ENCODE peak calls at places on chromosomes 2 and 18, in six cellular contexts. One of them, this sample, is unnamed. For H3K4me1, the result is how much of the 10 kb centered on the place peaks cover.

GRCh38 chr18:8424917-8425725 is 184.1 kb upstream of the RAB12 start:
- DNase-seq in IMR-90: peak
- DNase-seq in right lobe of liver: no peak
- DNase-seq in neuronal stem cell: no peak
- DNase-seq in sigmoid colon: no peak
- DNase-seq in body of pancreas: no peak
- DNase-seq in this sample: peak

GRCh38 chr2:238117199-238118154 is 17.3 kb downstream of the ESPNL start:
- DNase-seq in body of pancreas: no peak
- DNase-seq in right lobe of liver: peak
- DNase-seq in sigmoid colon: no peak
- DNase-seq in neuronal stem cell: no peak
- DNase-seq in IMR-90: peak
- DNase-seq in this sample: no peak

GRCh38 chr18:11047156-11047555 is 102.2 kb downstream of the PIEZO2 start:
- DNase-seq in body of pancreas: no peak
- DNase-seq in neuronal stem cell: no peak
- DNase-seq in sigmoid colon: no peak
- DNase-seq in right lobe of liver: no peak
- DNase-seq in IMR-90: peak
- DNase-seq in this sample: no peak

GRCh38 chr18:29879763-29880162 is 1162.8 kb downstream of the DSC3 start:
- DNase-seq in body of pancreas: no peak
- DNase-seq in IMR-90: no peak
- DNase-seq in neuronal stem cell: no peak
- DNase-seq in sigmoid colon: no peak
- DNase-seq in right lobe of liver: no peak
- DNase-seq in this sample: no peak

GRCh38 chr18:63578357-63578958 is 8.7 kb upstream of the SERPINB13 start:
- DNase-seq in neuronal stem cell: peak
- DNase-seq in IMR-90: peak
- DNase-seq in sigmoid colon: no peak
- DNase-seq in body of pancreas: peak
- DNase-seq in right lobe of liver: no peak
- DNase-seq in this sample: peak

GRCh38 chr2:30796723-30797122 is 10.5 kb downstream of the CAPN13 start:
- DNase-seq in IMR-90: no peak
- DNase-seq in body of pancreas: peak
- DNase-seq in neuronal stem cell: no peak
- DNase-seq in right lobe of liver: no peak
- DNase-seq in sigmoid colon: no peak
- DNase-seq in this sample: peak

GRCh38 chr18:29874519-29875098 is 1167.9 kb downstream of the DSC3 start:
- DNase-seq in IMR-90: peak
- DNase-seq in body of pancreas: no peak
- DNase-seq in sigmoid colon: no peak
- DNase-seq in right lobe of liver: no peak
- DNase-seq in neuronal stem cell: peak
- DNase-seq in this sample: peak

GRCh38 chr2:101806123-101806522 is 108.6 kb downstream of the MAP4K4 start:
- DNase-seq in neuronal stem cell: peak
- DNase-seq in sigmoid colon: no peak
- DNase-seq in body of pancreas: no peak
- DNase-seq in right lobe of liver: no peak
- DNase-seq in IMR-90: peak
- DNase-seq in this sample: no peak

GRCh38 chr18:22391571-22392359 is 25.9 kb downstream of the CTAGE1 start:
- DNase-seq in body of pancreas: peak
- DNase-seq in IMR-90: peak
- DNase-seq in sigmoid colon: no peak
- DNase-seq in neuronal stem cell: no peak
- DNase-seq in right lobe of liver: no peak
- DNase-seq in this sample: peak

GRCh38 chr2:112582314-112582746 is 2.1 kb upstream of the CHCHD5 start:
- DNase-seq in body of pancreas: peak
- DNase-seq in sigmoid colon: no peak
- DNase-seq in IMR-90: peak
- DNase-seq in right lobe of liver: no peak
- DNase-seq in neuronal stem cell: no peak
- DNase-seq in this sample: peak

GRCh38 chr2:48479923-48480322 is 50.0 kb upstream of the STON1 start:
- DNase-seq in neuronal stem cell: no peak
- DNase-seq in right lobe of liver: no peak
- DNase-seq in body of pancreas: no peak
- DNase-seq in sigmoid colon: no peak
- DNase-seq in IMR-90: no peak
- DNase-seq in this sample: peak

GRCh38 chr2:188306271-188306670 is 14.6 kb downstream of the GULP1 start:
- DNase-seq in right lobe of liver: no peak
- DNase-seq in sigmoid colon: no peak
- DNase-seq in neuronal stem cell: no peak
- DNase-seq in body of pancreas: no peak
- DNase-seq in IMR-90: no peak
- DNase-seq in this sample: no peak

GRCh38 chr2:162243305-162243693 is at the start of gene FAP:
- DNase-seq in right lobe of liver: no peak
- DNase-seq in body of pancreas: no peak
- DNase-seq in sigmoid colon: no peak
- DNase-seq in neuronal stem cell: peak
- DNase-seq in IMR-90: peak
- DNase-seq in this sample: peak

GRCh38 chr18:2918761-2919550 is 72.2 kb downstream of the EMILIN2 start:
- DNase-seq in IMR-90: no peak
- DNase-seq in right lobe of liver: no peak
- DNase-seq in neuronal stem cell: no peak
- DNase-seq in body of pancreas: no peak
- DNase-seq in sigmoid colon: no peak
- DNase-seq in this sample: no peak

GRCh38 chr18:76396792-76397191 is 98.2 kb downstream of the ZNF516 start:
- DNase-seq in IMR-90: no peak
- DNase-seq in right lobe of liver: no peak
- DNase-seq in sigmoid colon: peak
- DNase-seq in neuronal stem cell: no peak
- DNase-seq in body of pancreas: no peak
- DNase-seq in this sample: no peak

GRCh38 chr2:193966590-193966989 is 1690.4 kb upstream of the SLC39A10 start:
- DNase-seq in right lobe of liver: no peak
- DNase-seq in sigmoid colon: no peak
- DNase-seq in neuronal stem cell: no peak
- DNase-seq in body of pancreas: no peak
- DNase-seq in IMR-90: peak
- DNase-seq in this sample: no peak

GRCh38 chr18:46416706-46417638 is 240.0 kb downstream of the LOXHD1 start:
- DNase-seq in neuronal stem cell: no peak
- DNase-seq in right lobe of liver: no peak
- DNase-seq in sigmoid colon: no peak
- DNase-seq in body of pancreas: no peak
- DNase-seq in IMR-90: no peak
- DNase-seq in this sample: no peak

GRCh38 chr18:11860594-11861450 is 9.6 kb downstream of the CHMP1B start:
- DNase-seq in sigmoid colon: no peak
- DNase-seq in neuronal stem cell: no peak
- DNase-seq in right lobe of liver: no peak
- DNase-seq in body of pancreas: no peak
- DNase-seq in IMR-90: no peak
- DNase-seq in this sample: no peak

GRCh38 chr2:73036779-73037165 is 34.7 kb downstream of the SFXN5 start:
- DNase-seq in body of pancreas: no peak
- DNase-seq in right lobe of liver: no peak
- DNase-seq in IMR-90: no peak
- DNase-seq in sigmoid colon: no peak
- DNase-seq in neuronal stem cell: no peak
- DNase-seq in this sample: no peak

GRCh38 chr2:41782306-41783158 is 265.3 kb upstream of the PKDCC start:
- DNase-seq in IMR-90: peak
- DNase-seq in body of pancreas: no peak
- DNase-seq in right lobe of liver: no peak
- DNase-seq in neuronal stem cell: peak
- DNase-seq in sigmoid colon: no peak
- DNase-seq in this sample: peak

GRCh38 chr18:24600076-24600654 is 139.7 kb downstream of the HRH4 start:
- DNase-seq in right lobe of liver: no peak
- DNase-seq in IMR-90: peak
- DNase-seq in body of pancreas: no peak
- DNase-seq in sigmoid colon: no peak
- DNase-seq in neuronal stem cell: peak
- DNase-seq in this sample: peak

GRCh38 chr2:240234503-240234951 is 94.1 kb upstream of the OTOS start:
- DNase-seq in neuronal stem cell: no peak
- DNase-seq in right lobe of liver: no peak
- DNase-seq in body of pancreas: no peak
- DNase-seq in IMR-90: peak
- DNase-seq in sigmoid colon: no peak
- DNase-seq in this sample: no peak

GRCh38 chr18:44180683-44181082 is 500.0 kb upstream of the SETBP1 start:
- DNase-seq in IMR-90: peak
- DNase-seq in sigmoid colon: no peak
- DNase-seq in right lobe of liver: no peak
- DNase-seq in body of pancreas: no peak
- DNase-seq in neuronal stem cell: no peak
- DNase-seq in this sample: peak

DNA sequence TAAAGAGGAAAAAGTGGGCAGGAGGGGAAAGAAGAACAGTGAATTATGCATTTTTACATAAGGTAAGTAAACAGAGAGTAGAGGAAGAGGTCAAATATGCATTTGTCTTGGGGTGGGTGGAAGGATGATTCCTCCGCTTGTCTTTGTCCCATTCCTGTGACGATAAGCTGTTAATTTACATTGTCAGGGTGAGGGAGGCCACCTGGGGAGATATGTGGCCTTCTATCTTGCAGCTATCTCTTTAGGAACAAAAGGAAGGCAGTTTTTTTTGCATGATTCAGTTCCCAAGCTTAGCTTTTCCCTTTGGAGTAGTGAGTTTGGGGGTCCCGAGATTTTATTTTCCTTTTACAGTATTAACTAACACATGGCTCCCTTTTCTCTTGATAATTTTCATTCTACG is 2.2 kb upstream of the INPP4A start:
- DNase-seq in right lobe of liver: no peak
- DNase-seq in neuronal stem cell: no peak
- DNase-seq in IMR-90: no peak
- DNase-seq in body of pancreas: no peak
- DNase-seq in sigmoid colon: no peak
- DNase-seq in this sample: no peak
- H3K4me1 ChIP-seq in right lobe of liver: under half
- H3K4me1 ChIP-seq in neuronal stem cell: under half
- H3K4me1 ChIP-seq in IMR-90: under half
- H3K4me1 ChIP-seq in body of pancreas: under half
- H3K4me1 ChIP-seq in sigmoid colon: under half
- H3K4me1 ChIP-seq in this sample: under half

GRCh38 chr2:234249006-234249405 is 198.5 kb downstream of the SPP2 start:
- DNase-seq in IMR-90: no peak
- DNase-seq in sigmoid colon: no peak
- DNase-seq in right lobe of liver: no peak
- DNase-seq in neuronal stem cell: no peak
- DNase-seq in body of pancreas: no peak
- DNase-seq in this sample: no peak

GRCh38 chr2:234243871-234244565 is 193.5 kb downstream of the SPP2 start:
- DNase-seq in sigmoid colon: no peak
- DNase-seq in IMR-90: no peak
- DNase-seq in right lobe of liver: no peak
- DNase-seq in body of pancreas: no peak
- DNase-seq in neuronal stem cell: no peak
- DNase-seq in this sample: no peak

GRCh38 chr2:234245945-234246344 is 195.4 kb downstream of the SPP2 start:
- DNase-seq in neuronal stem cell: no peak
- DNase-seq in body of pancreas: no peak
- DNase-seq in IMR-90: peak
- DNase-seq in right lobe of liver: no peak
- DNase-seq in sigmoid colon: no peak
- DNase-seq in this sample: no peak

GRCh38 chr2:234249873-234250272 is 199.4 kb downstream of the SPP2 start:
- DNase-seq in neuronal stem cell: no peak
- DNase-seq in body of pancreas: no peak
- DNase-seq in IMR-90: peak
- DNase-seq in right lobe of liver: no peak
- DNase-seq in sigmoid colon: no peak
- DNase-seq in this sample: no peak

DNA sequence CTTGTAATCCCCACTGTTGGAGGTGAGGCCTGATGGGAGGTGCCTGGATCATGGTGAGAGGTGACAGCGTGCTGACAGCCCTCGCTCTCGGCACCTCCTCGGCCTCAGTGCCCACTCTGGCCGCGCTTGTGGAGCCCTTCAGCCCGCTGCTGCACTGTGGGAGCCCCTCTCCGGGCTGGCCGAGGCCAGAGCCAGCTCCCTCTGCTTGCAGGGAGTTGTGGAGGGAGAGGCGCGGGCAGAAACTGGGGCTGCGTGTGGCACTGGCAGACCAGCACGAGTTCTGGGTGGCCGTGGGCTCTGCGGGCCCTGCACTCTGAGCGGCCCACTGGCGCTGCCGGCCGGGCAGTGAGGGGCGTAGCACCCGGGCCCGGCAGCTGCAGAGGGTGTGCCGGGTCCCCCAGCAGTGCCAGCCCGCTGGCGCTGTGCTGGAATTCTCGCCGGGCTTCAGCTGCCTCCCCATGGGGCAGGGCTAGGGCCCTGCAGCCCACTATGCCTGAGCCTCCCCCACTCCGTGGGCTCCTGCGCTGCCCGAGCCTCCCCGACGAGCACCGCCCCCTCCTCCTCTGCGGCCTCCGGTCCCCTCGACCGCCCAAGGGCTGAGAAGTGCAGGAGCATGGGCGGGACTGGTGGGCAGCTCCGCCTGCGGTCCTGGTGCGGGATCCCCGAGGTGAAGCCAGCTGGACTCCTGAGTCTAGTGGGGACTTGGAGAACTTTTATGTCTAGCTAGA is 197.1 kb downstream of the SPP2 start:
- DNase-seq in IMR-90: no peak
- DNase-seq in neuronal stem cell: no peak
- DNase-seq in sigmoid colon: no peak
- DNase-seq in body of pancreas: no peak
- DNase-seq in right lobe of liver: no peak
- DNase-seq in this sample: no peak
- H3K4me1 ChIP-seq in IMR-90: under half
- H3K4me1 ChIP-seq in neuronal stem cell: under half
- H3K4me1 ChIP-seq in sigmoid colon: under half
- H3K4me1 ChIP-seq in body of pancreas: under half
- H3K4me1 ChIP-seq in right lobe of liver: under half
- H3K4me1 ChIP-seq in this sample: under half

GRCh38 chr2:215429424-215429823 is 6.4 kb downstream of the FN1 start:
- DNase-seq in sigmoid colon: no peak
- DNase-seq in body of pancreas: no peak
- DNase-seq in neuronal stem cell: no peak
- DNase-seq in IMR-90: peak
- DNase-seq in right lobe of liver: no peak
- DNase-seq in this sample: no peak
- H3K4me1 ChIP-seq in sigmoid colon: half or more
- H3K4me1 ChIP-seq in body of pancreas: under half
- H3K4me1 ChIP-seq in neuronal stem cell: under half
- H3K4me1 ChIP-seq in IMR-90: under half
- H3K4me1 ChIP-seq in right lobe of liver: under half
- H3K4me1 ChIP-seq in this sample: under half

DNA sequence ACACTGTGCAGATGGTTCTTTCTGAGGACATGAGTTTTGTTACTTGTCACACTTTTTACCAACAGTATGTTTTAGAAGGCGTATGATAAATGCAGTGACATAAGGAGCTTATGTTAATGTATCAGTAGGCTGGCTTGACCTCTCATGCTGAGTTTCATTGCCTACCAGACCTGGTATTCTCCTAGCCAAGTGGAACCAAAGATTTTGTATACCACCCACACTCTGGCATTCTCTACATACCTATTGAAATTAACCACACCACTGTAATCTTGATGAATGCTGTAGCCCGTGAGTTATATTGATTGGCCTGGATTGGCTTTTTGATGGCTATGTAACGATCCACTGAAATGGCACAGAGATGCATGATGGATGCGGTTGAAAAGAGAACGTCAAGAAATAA is 11.4 kb downstream of the HTR2B start:
- DNase-seq in neuronal stem cell: no peak
- DNase-seq in sigmoid colon: no peak
- DNase-seq in body of pancreas: no peak
- DNase-seq in right lobe of liver: no peak
- DNase-seq in IMR-90: no peak
- DNase-seq in this sample: no peak
- H3K4me1 ChIP-seq in neuronal stem cell: under half
- H3K4me1 ChIP-seq in sigmoid colon: under half
- H3K4me1 ChIP-seq in body of pancreas: under half
- H3K4me1 ChIP-seq in right lobe of liver: under half
- H3K4me1 ChIP-seq in IMR-90: under half
- H3K4me1 ChIP-seq in this sample: under half

This sample was measured in cardiac muscle cell.